ENCODE peak calls at places on chromosomes 3 and 15, in eight cellular contexts. H is activated B cell treated with CpG ODN at 0.5 μM for 24 hours; W is left colon; G is head of caudate nucleus; L is AG09309; U is heart right ventricle; N is stimulated activated naive CD8-positive, alpha-beta T cell treated with anti-CD3 and anti-CD28 coated beads, Interleukin-15, Interleukin-2, amounts not matched to agents 100 U/mL and 50 U/mL, for 24 hours; I is amygdala. X is an unnamed sample.

GRCh38 chr3:38649500-38650247 is at the start of gene SCN5A:
- DNase-seq in W (no peak), H (no peak), L (no peak), G (no peak), I (no peak), U (peak), N (peak), X (peak)

GRCh38 chr3:75272708-75273107 is 391.4 kb upstream of the FRG2C start:
- DNase-seq in N (no peak), W (no peak), L (peak), H (no peak), U (peak), G (no peak), I (no peak), X (no peak)

GRCh38 chr15:68126415-68126814 is 72.3 kb downstream of the PIAS1 start:
- DNase-seq in G (no peak), W (peak), I (no peak), N (no peak), U (peak), H (no peak), L (no peak), X (no peak)

GRCh38 chr15:90959894-90960293 is 5.2 kb downstream of the RCCD1 start:
- DNase-seq in I (peak), L (no peak), G (peak), H (no peak), W (peak), N (no peak), U (peak), X (no peak)

GRCh38 chr3:132378048-132378762 is 39.1 kb upstream of the DNAJC13 start:
- DNase-seq in H (no peak), G (no peak), I (no peak), U (no peak), N (no peak), W (no peak), L (no peak), X (no peak)

GRCh38 chr3:147945968-147946519 is 536.9 kb downstream of the ZIC1 start:
- DNase-seq in W (no peak), H (no peak), U (peak), G (peak), L (peak), N (no peak), I (no peak), X (peak)

GRCh38 chr15:81388431-81388760 is 14.4 kb upstream of the TMC3 start:
- DNase-seq in I (no peak), L (no peak), N (no peak), G (no peak), W (no peak), H (no peak), U (no peak), X (no peak)

GRCh38 chr3:183764854-183765731 is 60.3 kb downstream of the MAP6D1 start:
- DNase-seq in H (no peak), W (peak), G (no peak), N (no peak), U (no peak), I (no peak), L (no peak), X (peak)

GRCh38 chr3:184907941-184908649 is 96.1 kb downstream of the VPS8 start:
- DNase-seq in U (no peak), N (no peak), I (peak), H (no peak), G (peak), L (no peak), W (no peak), X (no peak)

GRCh38 chr3:87120221-87120620 is 106.9 kb upstream of the CHMP2B start:
- DNase-seq in U (no peak), I (no peak), H (no peak), L (no peak), G (no peak), W (no peak), N (no peak), X (no peak)

GRCh38 chr3:36147934-36148333 is 232.4 kb upstream of the STAC start:
- DNase-seq in W (no peak), G (no peak), N (no peak), U (no peak), I (no peak), H (no peak), L (no peak), X (no peak)

GRCh38 chr15:100101389-100102089 is 240.2 kb downstream of the ADAMTS17 start:
- DNase-seq in N (no peak), H (no peak), G (no peak), I (no peak), U (peak), L (no peak), W (no peak), X (no peak)

GRCh38 chr15:77144492-77145070 is 73.7 kb upstream of the TSPAN3 start:
- DNase-seq in L (peak), U (no peak), W (no peak), N (no peak), H (no peak), G (no peak), I (no peak), X (no peak)

GRCh38 chr15:36599824-36600365 is 20.5 kb downstream of the CDIN1 start:
- DNase-seq in U (no peak), H (no peak), L (no peak), W (no peak), N (no peak), G (peak), I (no peak), X (no peak)

GRCh38 chr3:182258538-182259177 is 534.6 kb upstream of the ATP11B start:
- DNase-seq in H (no peak), U (no peak), N (no peak), I (no peak), L (no peak), W (no peak), G (peak), X (peak)

GRCh38 chr3:128549283-128550112 is 56.5 kb upstream of the GATA2 start:
- DNase-seq in L (no peak), H (no peak), I (no peak), W (no peak), G (no peak), N (no peak), U (peak), X (no peak)

GRCh38 chr3:182364723-182365650 is 428.3 kb upstream of the ATP11B start:
- DNase-seq in W (no peak), U (no peak), L (no peak), H (no peak), I (peak), G (peak), N (no peak), X (no peak)

GRCh38 chr15:52208306-52208946 is 17.2 kb upstream of the GNB5 start:
- DNase-seq in H (peak), L (peak), G (peak), W (peak), U (peak), I (peak), N (peak), X (peak)

GRCh38 chr3:99663981-99664380 is 25.6 kb downstream of the COL8A1 start:
- DNase-seq in W (no peak), L (no peak), H (no peak), U (no peak), I (no peak), G (no peak), N (no peak), X (no peak)

GRCh38 chr3:97967966-97968365 is 4.3 kb downstream of the RIOX2 start:
- DNase-seq in U (no peak), L (no peak), I (no peak), N (no peak), H (no peak), W (no peak), G (no peak), X (no peak)

GRCh38 chr3:138384971-138385370 is 36.6 kb downstream of the MRAS start:
- DNase-seq in G (no peak), W (no peak), L (no peak), U (no peak), H (no peak), N (no peak), I (no peak), X (no peak)

GRCh38 chr15:99167640-99168039 is 62.8 kb downstream of the SYNM start:
- DNase-seq in L (no peak), U (no peak), I (no peak), N (no peak), G (no peak), W (no peak), H (no peak), X (no peak)

GRCh38 chr3:11989383-11990050 is 14.7 kb upstream of the SYN2 start:
- DNase-seq in L (no peak), G (no peak), N (no peak), W (no peak), U (no peak), I (no peak), H (no peak), X (no peak)

GRCh38 chr3:126113733-126114132 is 29.8 kb upstream of the SLC41A3 start:
- DNase-seq in I (no peak), W (peak), H (peak), U (no peak), L (no peak), G (no peak), N (no peak), X (peak)

GRCh38 chr3:100850721-100851120 is 141.4 kb downstream of the TFG start:
- DNase-seq in G (no peak), W (no peak), I (no peak), H (no peak), U (no peak), N (no peak), L (no peak), X (no peak)

GRCh38 chr15:55222588-55222987 is 25.8 kb upstream of the RSL24D1 start:
- DNase-seq in G (no peak), I (no peak), L (no peak), W (no peak), H (no peak), U (no peak), N (no peak), X (no peak)

GRCh38 chr15:61994216-61994615 is 66.0 kb downstream of the VPS13C start:
- DNase-seq in U (no peak), L (peak), H (no peak), N (no peak), W (no peak), G (no peak), I (no peak), X (no peak)

GRCh38 chr15:86164222-86164898 is 84.7 kb downstream of the AGBL1 start:
- DNase-seq in I (no peak), L (no peak), W (no peak), H (no peak), N (no peak), G (no peak), U (no peak), X (no peak)